ENCODE peak calls at places on chromosomes 2 and 18, in five cellular contexts. Y is H9, T is mesendoderm, S is mesenchymal stem cell, H is IMR-90. A is an unnamed sample.
A peak's percentile ranks its signal among the peaks of the same experiment; 100 is the strongest.

GRCh38 chr2:182435754-182436153 is 8.9 kb upstream of the PDE1A start:
- DNase-seq in Y (no peak), T (no peak), S (peak; percentile 54), H (peak; percentile 65), A (no peak)

GRCh38 chr2:199379251-199379650 is 78.5 kb downstream of the SATB2 start:
- DNase-seq in Y (no peak), T (no peak), S (peak; percentile 35), H (peak; percentile 75), A (no peak)

GRCh38 chr18:46152808-46153617 is 48.8 kb downstream of the HAUS1 start:
- DNase-seq in Y (peak; percentile 58), T (peak; percentile 62), S (no peak), H (no peak), A (peak; percentile 23)

GRCh38 chr2:28453396-28453795 is 42.5 kb upstream of the PLB1 start:
- DNase-seq in Y (no peak), T (no peak), S (no peak), H (no peak), A (no peak)

GRCh38 chr2:28346587-28346986 is 46.1 kb upstream of the FOSL2 start:
- DNase-seq in Y (no peak), T (no peak), S (peak; percentile 82), H (peak; percentile 89), A (no peak)

GRCh38 chr2:65583061-65583460 is 150.7 kb upstream of the SPRED2 start:
- DNase-seq in Y (no peak), T (no peak), S (no peak), H (no peak), A (no peak)

GRCh38 chr2:20624884-20625485 is 25.9 kb downstream of the HS1BP3 start:
- DNase-seq in Y (no peak), T (no peak), S (no peak), H (no peak), A (no peak)

GRCh38 chr2:172437419-172438063 is 10.2 kb downstream of the ITGA6 start:
- DNase-seq in Y (no peak), T (no peak), S (no peak), H (no peak), A (no peak)

GRCh38 chr2:20456049-20456665 is 9.3 kb downstream of the RHOB start:
- DNase-seq in Y (no peak), T (no peak), S (peak; percentile 62), H (peak; percentile 45), A (no peak)

GRCh38 chr2:240947176-240947575 is 41.0 kb downstream of the CROCC2 start:
- DNase-seq in Y (no peak), T (no peak), S (no peak), H (no peak), A (no peak)

GRCh38 chr2:29382486-29382885 is 267.3 kb downstream of the CLIP4 start:
- DNase-seq in Y (no peak), T (no peak), S (peak; percentile 3), H (no peak), A (no peak)

GRCh38 chr2:70328921-70329561 is 27.2 kb upstream of the FAM136A start:
- DNase-seq in Y (peak; percentile 59), T (peak; percentile 87), S (no peak), H (no peak), A (no peak)

GRCh38 chr2:57075226-57075625 is 891.4 kb downstream of the CCDC85A start:
- DNase-seq in Y (no peak), T (no peak), S (no peak), H (no peak), A (no peak)

GRCh38 chr2:110095994-110096633 is 19.5 kb downstream of the MALL start:
- DNase-seq in Y (peak; percentile 8), T (no peak), S (no peak), H (no peak), A (no peak)

GRCh38 chr18:55478301-55478660 is 109.7 kb downstream of the TCF4 start:
- DNase-seq in Y (no peak), T (no peak), S (no peak), H (peak; percentile 18), A (no peak)

GRCh38 chr2:159155315-159155714 is 131.2 kb downstream of the WDSUB1 start:
- DNase-seq in Y (peak; percentile 58), T (peak; percentile 53), S (no peak), H (no peak), A (no peak)

GRCh38 chr2:17416891-17417391 is 101.3 kb downstream of the RAD51AP2 start:
- DNase-seq in Y (no peak), T (no peak), S (peak; percentile 57), H (peak; percentile 81), A (no peak)

GRCh38 chr18:44325903-44326650 is 354.6 kb upstream of the SETBP1 start:
- DNase-seq in Y (peak; percentile 61), T (peak; percentile 75), S (peak; percentile 57), H (peak; percentile 61), A (peak; percentile 57)

GRCh38 chr2:10523406-10524189 is 75.5 kb upstream of the ODC1 start:
- DNase-seq in Y (no peak), T (no peak), S (no peak), H (no peak), A (no peak)

GRCh38 chr18:8553611-8553924 is 55.7 kb upstream of the RAB12 start:
- DNase-seq in Y (no peak), T (no peak), S (no peak), H (no peak), A (no peak)

GRCh38 chr2:225025917-225026571 is 16.2 kb downstream of the DOCK10 start:
- DNase-seq in Y (no peak), T (no peak), S (peak; percentile 77), H (peak; percentile 80), A (no peak)

GRCh38 chr18:23853448-23854210 is 160.9 kb upstream of the TTC39C start:
- DNase-seq in Y (no peak), T (no peak), S (no peak), H (peak; percentile 18), A (no peak)

GRCh38 chr2:172052000-172052983 is 33.0 kb upstream of the DLX1 start:
- DNase-seq in Y (no peak), T (no peak), S (peak; percentile 44), H (peak; percentile 35), A (no peak)

GRCh38 chr18:7720395-7720794 is 153.3 kb downstream of the PTPRM start:
- DNase-seq in Y (no peak), T (no peak), S (no peak), H (no peak), A (no peak)

GRCh38 chr2:119744335-119744939 is 15.3 kb upstream of the PTPN4 start:
- DNase-seq in Y (no peak), T (no peak), S (no peak), H (peak; percentile 18), A (no peak)

GRCh38 chr2:217837001-217837491 is 165.7 kb downstream of the TNS1 start:
- DNase-seq in Y (peak; percentile 75), T (peak; percentile 65), S (no peak), H (no peak), A (no peak)

GRCh38 chr2:157336137-157336721 is 10.6 kb upstream of the ERMN start:
- DNase-seq in Y (peak; percentile 28), T (peak; percentile 50), S (peak; percentile 41), H (peak; percentile 34), A (no peak)

GRCh38 chr2:205721057-205721767 is 38.9 kb downstream of the NRP2 start:
- DNase-seq in Y (peak; percentile 43), T (peak; percentile 84), S (no peak), H (no peak), A (no peak)

GRCh38 chr2:65349863-65350262 is 82.5 kb downstream of the SPRED2 start:
- DNase-seq in Y (no peak), T (no peak), S (peak; percentile 87), H (peak; percentile 86), A (no peak)

GRCh38 chr2:237883951-237884392 is 24.5 kb downstream of the RAMP1 start:
- DNase-seq in Y (no peak), T (no peak), S (no peak), H (no peak), A (no peak)

GRCh38 chr2:37869756-37870155 is 55.3 kb upstream of the RMDN2 start:
- DNase-seq in Y (no peak), T (no peak), S (peak; percentile 17), H (peak; percentile 21), A (no peak)

GRCh38 chr2:200931227-200931626 is 32.2 kb downstream of the ORC2 start:
- DNase-seq in Y (no peak), T (no peak), S (no peak), H (peak; percentile 27), A (no peak)

GRCh38 chr18:37568671-37569070 is 3.1 kb upstream of the CELF4 start:
- DNase-seq in Y (peak; percentile 11), T (no peak), S (no peak), H (no peak), A (no peak)
- H2BK5ac ChIP-seq in Y (no peak overlapping the region), T (no peak overlapping the region), S (no peak overlapping the region), H (no peak overlapping the region), A (no peak overlapping the region)

GRCh38 chr18:69691008-69691760 is 256.5 kb downstream of the CD226 start:
- DNase-seq in Y (no peak), T (no peak), S (no peak), H (no peak), A (no peak)

GRCh38 chr18:69701305-69701704 is 246.4 kb downstream of the CD226 start:
- DNase-seq in Y (no peak), T (no peak), S (no peak), H (no peak), A (no peak)

GRCh38 chr18:69697069-69697468 is 250.6 kb downstream of the CD226 start:
- DNase-seq in Y (no peak), T (no peak), S (no peak), H (no peak), A (no peak)
- H2BK5ac ChIP-seq in Y (no peak overlapping the region), T (no peak overlapping the region), S (no peak overlapping the region), H (no peak overlapping the region), A (no peak overlapping the region)

DNA sequence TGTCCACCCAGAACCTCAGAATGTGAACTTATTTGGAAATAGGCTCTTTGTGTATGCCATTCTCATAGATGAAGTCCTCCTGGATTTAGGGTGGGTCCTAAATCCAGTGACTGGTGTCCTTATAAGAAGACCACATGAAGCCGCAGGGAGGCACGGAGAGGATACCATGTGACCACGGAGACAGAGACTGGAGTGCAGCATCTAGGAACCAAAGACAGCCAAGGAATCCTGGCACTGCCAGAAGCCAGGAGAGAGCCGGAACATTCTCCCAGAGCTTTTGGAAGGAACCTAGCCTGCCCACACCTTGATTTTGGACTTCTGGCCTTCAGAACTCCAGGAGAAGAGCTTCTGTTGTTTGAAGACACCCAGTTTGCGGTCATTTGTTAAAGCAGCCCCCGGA is 49.7 kb downstream of the ARL4C start:
- DNase-seq in Y (no peak), T (no peak), S (no peak), H (no peak), A (no peak)
- H2BK5ac ChIP-seq in Y (no peak overlapping the region), T (no peak overlapping the region), S (no peak overlapping the region), H (peak overlapping the region; percentile 22), A (no peak overlapping the region)

GRCh38 chr2:19287324-19287723 is 71.1 kb downstream of the OSR1 start:
- DNase-seq in Y (no peak), T (no peak), S (no peak), H (peak; percentile 12), A (no peak)

GRCh38 chr2:19282305-19282704 is 76.1 kb downstream of the OSR1 start:
- DNase-seq in Y (no peak), T (no peak), S (no peak), H (no peak), A (no peak)

GRCh38 chr2:19292007-19292406 is 66.4 kb downstream of the OSR1 start:
- DNase-seq in Y (no peak), T (peak; percentile 3), S (no peak), H (no peak), A (no peak)

DNA sequence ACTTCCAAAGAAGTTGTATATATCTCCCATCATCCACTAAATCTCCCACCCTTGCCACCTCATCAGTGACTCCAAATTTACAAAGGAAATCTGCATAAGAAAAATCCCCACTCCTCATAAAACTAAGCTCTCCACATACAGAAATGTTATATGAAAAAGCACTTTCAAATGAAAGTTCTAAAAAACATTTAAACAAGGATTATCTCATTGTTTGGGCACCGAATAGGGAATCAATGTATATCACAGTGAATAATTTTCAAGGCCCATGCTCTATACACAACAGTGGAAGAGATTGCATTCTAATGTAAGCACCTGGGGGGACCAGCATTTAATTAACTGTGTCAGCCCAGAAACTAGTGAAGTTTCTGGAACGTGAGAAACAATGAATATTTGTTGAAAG is 70.1 kb downstream of the OSR1 start:
- DNase-seq in Y (no peak), T (no peak), S (no peak), H (no peak), A (no peak)
- H2BK5ac ChIP-seq in Y (no peak overlapping the region), T (no peak overlapping the region), S (no peak overlapping the region), H (no peak overlapping the region), A (no peak overlapping the region)

A was measured in neuronal stem cell.